ENCODE peak calls at places on chromosomes 16 and 17, in six cellular contexts. X is psoas muscle; N is HCT116; F is naive thymus-derived CD4-positive, alpha-beta T cell; L is GM23248; B is body of pancreas. T is an unnamed sample. For H3K4me1, the result is how much of the 10 kb centered on the place peaks cover.

GRCh38 chr17:2395258-2396170 is 5.3 kb downstream of the MNT start:
- DNase-seq in X (peak), N (no peak), F (no peak), L (peak), B (no peak), T (no peak)

GRCh38 chr17:62578757-62579487 is 48.5 kb upstream of the MRC2 start:
- DNase-seq in X (no peak), N (no peak), F (no peak), L (no peak), B (no peak), T (no peak)

GRCh38 chr16:57213462-57213861 is 27.3 kb downstream of the RSPRY1 start:
- DNase-seq in X (no peak), N (no peak), F (no peak), L (no peak), B (no peak), T (no peak)

GRCh38 chr16:85293899-85294642 is 181.8 kb upstream of the CIBAR2 start:
- DNase-seq in X (peak), N (no peak), F (no peak), L (no peak), B (no peak), T (no peak)

GRCh38 chr16:66441586-66442375 is 14.7 kb downstream of the BEAN1 start:
- DNase-seq in X (no peak), N (no peak), F (no peak), L (peak), B (no peak), T (no peak)

GRCh38 chr16:67169642-67170167 is 633 bp upstream of the NOL3 start:
- DNase-seq in X (no peak), N (no peak), F (no peak), L (peak), B (no peak), T (no peak)

GRCh38 chr17:8439681-8440080 is 4.0 kb downstream of the NDEL1 start:
- DNase-seq in X (no peak), N (no peak), F (no peak), L (no peak), B (no peak), T (no peak)

GRCh38 chr17:7019839-7020519 is 2.9 kb upstream of the BCL6B start:
- DNase-seq in X (peak), N (no peak), F (no peak), L (peak), B (peak), T (no peak)

GRCh38 chr17:17959520-17960361 is 12.5 kb downstream of the TOM1L2 start:
- DNase-seq in X (no peak), N (no peak), F (no peak), L (peak), B (no peak), T (no peak)

GRCh38 chr16:78130083-78130608 is 30.7 kb downstream of the WWOX start:
- DNase-seq in X (no peak), N (no peak), F (no peak), L (no peak), B (no peak), T (no peak)

GRCh38 chr17:73972901-73973300 is 230.6 kb upstream of the RPL38 start:
- DNase-seq in X (no peak), N (no peak), F (no peak), L (no peak), B (no peak), T (no peak)

GRCh38 chr17:68391561-68392268 is 65.6 kb downstream of the WIPI1 start:
- DNase-seq in X (no peak), N (no peak), F (no peak), L (peak), B (peak), T (no peak)

DNA sequence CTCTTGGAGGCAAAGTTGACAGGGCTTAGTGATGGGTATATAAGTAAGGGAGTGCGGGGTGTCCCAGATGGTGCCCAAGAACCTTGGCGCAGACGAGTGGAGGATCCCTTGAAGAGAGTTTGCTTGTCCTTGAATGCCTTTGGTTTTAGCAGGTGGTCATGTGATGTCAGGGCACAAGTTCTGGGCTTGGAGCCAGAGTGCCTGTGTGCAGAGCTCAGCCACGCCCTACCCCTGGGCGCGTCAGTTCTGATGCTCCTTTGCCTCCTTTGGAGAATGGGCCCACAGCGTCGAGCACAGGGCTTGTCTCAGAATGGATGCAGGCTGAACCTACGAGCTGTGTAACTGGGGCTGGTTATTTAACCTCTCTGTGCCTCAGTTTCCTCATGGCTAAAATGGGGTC is 412.2 kb upstream of the EEF2KMT start:
- DNase-seq in X (no peak), N (no peak), F (no peak), L (no peak), B (no peak), T (no peak)
- H3K4me1 ChIP-seq in X (under half), N (under half), F (under half), L (under half), B (under half), T (under half)

GRCh38 chr16:88856828-88857727 is at the start of the genes GALNS and TRAPPC2L:
- DNase-seq in X (peak), N (peak), F (peak), L (peak), B (peak), T (peak)

GRCh38 chr16:88856122-88856827 is 472 bp downstream of the GALNS start:
- DNase-seq in X (peak), N (no peak), F (peak), L (peak), B (peak), T (peak)

GRCh38 chr16:88854306-88855111 is 2.2 kb downstream of the GALNS start:
- DNase-seq in X (no peak), N (no peak), F (no peak), L (no peak), B (no peak), T (no peak)

GRCh38 chr16:88855176-88855575 is 1.6 kb downstream of the GALNS start:
- DNase-seq in X (no peak), N (no peak), F (no peak), L (no peak), B (no peak), T (no peak)

DNA sequence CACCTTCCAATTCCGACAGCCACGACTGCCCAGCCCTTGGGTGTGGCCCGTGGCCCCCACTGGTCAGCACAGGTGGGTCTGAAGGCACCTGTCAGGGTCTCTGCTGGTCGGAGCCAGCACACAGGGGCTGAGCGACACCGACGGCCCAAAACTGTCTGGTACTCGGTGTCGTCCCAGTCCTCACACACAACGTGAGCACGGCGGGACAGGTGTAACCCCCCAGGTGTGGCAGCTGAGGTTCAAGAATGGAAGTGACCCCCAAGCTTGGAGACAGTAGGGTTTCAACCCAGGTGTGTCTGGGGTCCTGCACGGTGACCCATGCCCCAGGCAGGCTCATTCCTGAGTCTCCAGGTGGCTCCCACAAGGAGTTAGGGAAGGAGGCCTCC is 1.0 kb downstream of the GALNS start:
- DNase-seq in X (no peak), N (no peak), F (peak), L (no peak), B (no peak), T (peak)
- H3K4me3 ChIP-seq in X (peak), N (peak), F (no peak), L (peak), B (no peak), T (no peak)

GRCh38 chr17:40914456-40914855 is 23.0 kb downstream of the KRT23 start:
- DNase-seq in X (no peak), N (no peak), F (no peak), L (no peak), B (no peak), T (no peak)
- H3K27ac ChIP-seq in X (no peak), N (peak), F (no peak), L (peak), B (no peak), T (no peak)

DNA sequence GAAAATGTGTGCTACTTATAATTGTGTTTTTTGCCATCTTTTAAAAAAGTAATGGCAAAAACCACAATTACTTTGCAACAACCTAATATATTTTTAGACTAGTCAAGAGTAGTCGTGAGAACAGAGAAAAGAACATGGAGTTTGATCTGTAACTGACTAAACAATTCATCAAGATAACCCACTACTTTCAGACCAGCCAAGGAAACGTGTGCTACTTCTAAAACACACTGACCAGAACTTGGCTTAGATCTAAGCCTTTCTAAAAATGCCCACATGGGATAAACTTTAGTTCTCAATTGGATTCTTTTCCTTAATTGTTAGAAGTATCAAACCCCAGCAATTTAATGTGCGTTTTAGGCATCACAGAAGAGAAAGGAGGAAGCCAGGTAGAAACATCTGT is 594 bp downstream of the PECAM1 start:
- DNase-seq in X (no peak), N (no peak), F (no peak), L (no peak), B (no peak), T (no peak)
- H3K4me1 ChIP-seq in X (under half), N (under half), F (under half), L (under half), B (under half), T (under half)

DNA sequence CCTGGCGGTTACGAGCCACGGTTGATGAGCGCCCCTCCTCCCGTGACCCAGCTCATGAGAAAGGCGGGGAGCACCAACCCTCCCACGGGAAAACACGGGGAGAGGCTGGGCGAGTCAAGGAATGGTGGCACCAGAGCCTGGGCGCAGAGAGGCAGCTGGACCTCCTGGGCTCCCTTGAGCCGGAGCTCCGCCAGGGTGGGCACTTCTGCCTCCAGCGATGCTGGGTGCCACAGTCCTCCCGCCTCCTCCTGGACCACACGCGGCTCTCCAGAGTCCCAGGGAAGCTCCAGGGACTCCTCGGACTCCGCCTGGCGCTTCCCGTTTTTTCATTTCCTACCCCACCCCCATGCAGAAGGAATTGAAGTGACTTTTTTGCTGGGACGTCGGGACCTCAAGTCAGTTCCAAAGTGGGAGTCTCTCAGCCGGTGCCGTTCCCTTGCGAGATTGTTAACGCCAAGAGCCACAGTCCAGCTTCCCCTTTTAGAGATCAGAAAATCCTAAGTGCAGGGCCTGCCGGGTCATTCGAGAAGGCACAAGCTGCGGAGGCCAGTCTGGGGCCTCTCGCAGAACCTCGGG is 6.6 kb upstream of the CBX8 start:
- DNase-seq in X (no peak), N (no peak), F (no peak), L (no peak), B (no peak), T (no peak)
- H3K4me3 ChIP-seq in X (no peak), N (no peak), F (no peak), L (no peak), B (no peak), T (no peak)

GRCh38 chr17:77666881-77667395 is 291.6 kb upstream of the TNRC6C start:
- DNase-seq in X (no peak), N (no peak), F (peak), L (no peak), B (no peak), T (peak)

GRCh38 chr17:77668518-77668917 is 290.0 kb upstream of the TNRC6C start:
- DNase-seq in X (no peak), N (no peak), F (no peak), L (no peak), B (no peak), T (no peak)

GRCh38 chr17:77667478-77667877 is 291.0 kb upstream of the TNRC6C start:
- DNase-seq in X (no peak), N (no peak), F (no peak), L (no peak), B (no peak), T (no peak)

GRCh38 chr17:77665833-77666232 is 292.7 kb upstream of the TNRC6C start:
- DNase-seq in X (no peak), N (no peak), F (no peak), L (peak), B (no peak), T (no peak)

GRCh38 chr17:77666480-77666879 is 292.0 kb upstream of the TNRC6C start:
- DNase-seq in X (no peak), N (no peak), F (no peak), L (no peak), B (no peak), T (no peak)
- H3K27ac ChIP-seq in X (no peak), N (no peak), F (peak), L (no peak), B (no peak), T (peak)